ENCODE peak calls at places on chromosomes 7 and 10, in eight cellular contexts. One of them, this sample, is unnamed.

GRCh38 chr10:87847550-87847949 is 15.8 kb downstream of the KLLN start:
- DNase-seq in HFFc6: no peak
- DNase-seq in fibroblast of mammary gland: peak
- DNase-seq in progenitor cell of endocrine pancreas: no peak
- DNase-seq in GM13977: no peak
- DNase-seq in IMR-90: peak
- DNase-seq in right lobe of liver: no peak
- DNase-seq in tibial artery: no peak
- DNase-seq in this sample: no peak

GRCh38 chr10:115503546-115503945 is 410.4 kb downstream of the ATRNL1 start:
- DNase-seq in HFFc6: no peak
- DNase-seq in fibroblast of mammary gland: peak
- DNase-seq in progenitor cell of endocrine pancreas: no peak
- DNase-seq in GM13977: no peak
- DNase-seq in IMR-90: no peak
- DNase-seq in right lobe of liver: no peak
- DNase-seq in tibial artery: no peak
- DNase-seq in this sample: no peak

GRCh38 chr7:112511451-112512220 is 30.8 kb downstream of the LSMEM1 start:
- DNase-seq in HFFc6: no peak
- DNase-seq in fibroblast of mammary gland: no peak
- DNase-seq in progenitor cell of endocrine pancreas: no peak
- DNase-seq in GM13977: no peak
- DNase-seq in IMR-90: no peak
- DNase-seq in right lobe of liver: no peak
- DNase-seq in tibial artery: no peak
- DNase-seq in this sample: no peak

GRCh38 chr7:47803846-47804245 is 144.4 kb downstream of the PKD1L1 start:
- DNase-seq in HFFc6: no peak
- DNase-seq in fibroblast of mammary gland: no peak
- DNase-seq in progenitor cell of endocrine pancreas: no peak
- DNase-seq in GM13977: peak
- DNase-seq in IMR-90: no peak
- DNase-seq in right lobe of liver: no peak
- DNase-seq in tibial artery: no peak
- DNase-seq in this sample: no peak

GRCh38 chr10:130425881-130426435 is 289.8 kb downstream of the GLRX3 start:
- DNase-seq in HFFc6: no peak
- DNase-seq in fibroblast of mammary gland: no peak
- DNase-seq in progenitor cell of endocrine pancreas: no peak
- DNase-seq in GM13977: no peak
- DNase-seq in IMR-90: no peak
- DNase-seq in right lobe of liver: no peak
- DNase-seq in tibial artery: no peak
- DNase-seq in this sample: no peak

GRCh38 chr10:62647375-62648092 is 157.0 kb upstream of the ADO start:
- DNase-seq in HFFc6: no peak
- DNase-seq in fibroblast of mammary gland: no peak
- DNase-seq in progenitor cell of endocrine pancreas: no peak
- DNase-seq in GM13977: no peak
- DNase-seq in IMR-90: no peak
- DNase-seq in right lobe of liver: no peak
- DNase-seq in tibial artery: no peak
- DNase-seq in this sample: no peak

GRCh38 chr7:141754939-141755338 is 9.0 kb upstream of the TAS2R3 start:
- DNase-seq in HFFc6: peak
- DNase-seq in fibroblast of mammary gland: peak
- DNase-seq in progenitor cell of endocrine pancreas: no peak
- DNase-seq in GM13977: no peak
- DNase-seq in IMR-90: no peak
- DNase-seq in right lobe of liver: no peak
- DNase-seq in tibial artery: no peak
- DNase-seq in this sample: no peak

GRCh38 chr7:142583424-142583823 is 165.8 kb upstream of the PRSS1 start:
- DNase-seq in HFFc6: peak
- DNase-seq in fibroblast of mammary gland: peak
- DNase-seq in progenitor cell of endocrine pancreas: no peak
- DNase-seq in GM13977: peak
- DNase-seq in IMR-90: peak
- DNase-seq in right lobe of liver: no peak
- DNase-seq in tibial artery: no peak
- DNase-seq in this sample: no peak

GRCh38 chr7:99106411-99106810 is 37.5 kb downstream of the SMURF1 start:
- DNase-seq in HFFc6: no peak
- DNase-seq in fibroblast of mammary gland: no peak
- DNase-seq in progenitor cell of endocrine pancreas: no peak
- DNase-seq in GM13977: no peak
- DNase-seq in IMR-90: no peak
- DNase-seq in right lobe of liver: no peak
- DNase-seq in tibial artery: no peak
- DNase-seq in this sample: no peak

GRCh38 chr10:86401588-86402282 is 35.1 kb upstream of the GRID1 start:
- DNase-seq in HFFc6: no peak
- DNase-seq in fibroblast of mammary gland: no peak
- DNase-seq in progenitor cell of endocrine pancreas: no peak
- DNase-seq in GM13977: no peak
- DNase-seq in IMR-90: no peak
- DNase-seq in right lobe of liver: peak
- DNase-seq in tibial artery: no peak
- DNase-seq in this sample: no peak

GRCh38 chr10:30467939-30468338 is 34.0 kb downstream of the MAP3K8 start:
- DNase-seq in HFFc6: no peak
- DNase-seq in fibroblast of mammary gland: no peak
- DNase-seq in progenitor cell of endocrine pancreas: no peak
- DNase-seq in GM13977: peak
- DNase-seq in IMR-90: no peak
- DNase-seq in right lobe of liver: no peak
- DNase-seq in tibial artery: no peak
- DNase-seq in this sample: no peak

GRCh38 chr7:156544199-156544598 is 96.4 kb upstream of the RNF32 start:
- DNase-seq in HFFc6: no peak
- DNase-seq in fibroblast of mammary gland: no peak
- DNase-seq in progenitor cell of endocrine pancreas: no peak
- DNase-seq in GM13977: no peak
- DNase-seq in IMR-90: no peak
- DNase-seq in right lobe of liver: no peak
- DNase-seq in tibial artery: no peak
- DNase-seq in this sample: no peak

GRCh38 chr7:156545989-156546388 is 94.6 kb upstream of the RNF32 start:
- DNase-seq in HFFc6: no peak
- DNase-seq in fibroblast of mammary gland: no peak
- DNase-seq in progenitor cell of endocrine pancreas: no peak
- DNase-seq in GM13977: no peak
- DNase-seq in IMR-90: no peak
- DNase-seq in right lobe of liver: no peak
- DNase-seq in tibial artery: no peak
- DNase-seq in this sample: no peak

GRCh38 chr7:156543699-156544098 is 96.9 kb upstream of the RNF32 start:
- DNase-seq in HFFc6: no peak
- DNase-seq in fibroblast of mammary gland: no peak
- DNase-seq in progenitor cell of endocrine pancreas: no peak
- DNase-seq in GM13977: no peak
- DNase-seq in IMR-90: no peak
- DNase-seq in right lobe of liver: no peak
- DNase-seq in tibial artery: no peak
- DNase-seq in this sample: no peak

GRCh38 chr7:156547884-156548561 is 92.6 kb upstream of the RNF32 start:
- DNase-seq in HFFc6: no peak
- DNase-seq in fibroblast of mammary gland: no peak
- DNase-seq in progenitor cell of endocrine pancreas: no peak
- DNase-seq in GM13977: peak
- DNase-seq in IMR-90: no peak
- DNase-seq in right lobe of liver: no peak
- DNase-seq in tibial artery: no peak
- DNase-seq in this sample: no peak

DNA sequence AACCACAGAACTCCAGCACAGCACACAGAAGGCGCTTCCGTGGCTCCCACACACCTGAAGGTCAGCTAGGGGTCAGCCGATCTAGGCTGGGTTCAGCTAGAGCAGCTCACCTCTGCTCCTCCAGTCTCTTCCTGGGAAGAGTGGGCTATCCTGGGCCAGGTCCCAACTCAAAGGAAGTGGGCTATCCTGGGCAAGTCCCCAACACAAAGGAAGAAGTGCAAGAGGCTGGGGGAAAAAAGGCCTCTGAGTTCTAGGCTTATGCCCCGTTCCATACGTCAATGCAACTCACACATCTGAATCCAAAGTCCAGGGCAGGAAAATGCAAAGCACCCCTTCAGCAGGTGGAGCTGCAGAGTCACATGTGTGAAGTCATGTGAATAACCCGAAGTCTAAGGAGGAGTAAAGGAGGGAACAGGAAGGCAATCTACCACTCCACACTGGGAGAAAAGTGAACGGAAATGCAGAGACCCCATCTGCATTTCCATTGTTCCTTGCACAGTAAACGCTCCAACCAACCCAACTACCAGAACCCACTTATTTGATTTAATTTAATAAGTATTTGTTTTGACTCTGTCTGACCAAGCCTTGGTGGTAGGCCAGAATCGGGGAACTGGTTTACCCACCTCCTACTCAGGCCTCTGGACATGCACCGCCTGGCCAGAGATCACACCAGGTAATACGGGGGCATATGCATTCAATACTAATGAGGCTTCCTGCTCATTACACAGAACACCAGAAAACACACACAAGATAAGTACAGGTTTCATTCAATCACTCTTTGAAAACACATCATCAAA is 95.5 kb upstream of the RNF32 start:
- DNase-seq in HFFc6: no peak
- DNase-seq in fibroblast of mammary gland: no peak
- DNase-seq in progenitor cell of endocrine pancreas: no peak
- DNase-seq in GM13977: no peak
- DNase-seq in IMR-90: no peak
- DNase-seq in right lobe of liver: no peak
- DNase-seq in tibial artery: no peak
- DNase-seq in this sample: no peak
- TF ChIP-seq CTCF in HFFc6: no peak
- TF ChIP-seq CTCF in fibroblast of mammary gland: no peak
- TF ChIP-seq CTCF in progenitor cell of endocrine pancreas: no peak
- TF ChIP-seq CTCF in GM13977: no peak
- TF ChIP-seq CTCF in IMR-90: no peak
- TF ChIP-seq CTCF in right lobe of liver: no peak
- TF ChIP-seq CTCF in tibial artery: no peak
- TF ChIP-seq CTCF in this sample: peak

GRCh38 chr10:71259815-71260501 is 47.6 kb downstream of the UNC5B start:
- DNase-seq in HFFc6: no peak
- DNase-seq in fibroblast of mammary gland: no peak
- DNase-seq in progenitor cell of endocrine pancreas: no peak
- DNase-seq in GM13977: no peak
- DNase-seq in IMR-90: no peak
- DNase-seq in right lobe of liver: no peak
- DNase-seq in tibial artery: no peak
- DNase-seq in this sample: no peak
- TF ChIP-seq CTCF in HFFc6: peak
- TF ChIP-seq CTCF in fibroblast of mammary gland: no peak
- TF ChIP-seq CTCF in progenitor cell of endocrine pancreas: no peak
- TF ChIP-seq CTCF in GM13977: no peak
- TF ChIP-seq CTCF in IMR-90: no peak
- TF ChIP-seq CTCF in right lobe of liver: no peak
- TF ChIP-seq CTCF in tibial artery: no peak
- TF ChIP-seq CTCF in this sample: peak

GRCh38 chr7:149027560-149028345 is 552 bp downstream of the PDIA4 start:
- DNase-seq in HFFc6: peak
- DNase-seq in fibroblast of mammary gland: peak
- DNase-seq in progenitor cell of endocrine pancreas: no peak
- DNase-seq in GM13977: no peak
- DNase-seq in IMR-90: peak
- DNase-seq in right lobe of liver: no peak
- DNase-seq in tibial artery: peak
- DNase-seq in this sample: no peak

GRCh38 chr7:149031353-149031910 is 3.1 kb upstream of the PDIA4 start:
- DNase-seq in HFFc6: no peak
- DNase-seq in fibroblast of mammary gland: no peak
- DNase-seq in progenitor cell of endocrine pancreas: no peak
- DNase-seq in GM13977: no peak
- DNase-seq in IMR-90: no peak
- DNase-seq in right lobe of liver: no peak
- DNase-seq in tibial artery: no peak
- DNase-seq in this sample: no peak

GRCh38 chr7:149023662-149024061 is 4.6 kb downstream of the PDIA4 start:
- DNase-seq in HFFc6: no peak
- DNase-seq in fibroblast of mammary gland: no peak
- DNase-seq in progenitor cell of endocrine pancreas: no peak
- DNase-seq in GM13977: no peak
- DNase-seq in IMR-90: no peak
- DNase-seq in right lobe of liver: no peak
- DNase-seq in tibial artery: no peak
- DNase-seq in this sample: no peak

GRCh38 chr7:149027055-149027454 is 1.2 kb downstream of the PDIA4 start:
- DNase-seq in HFFc6: no peak
- DNase-seq in fibroblast of mammary gland: no peak
- DNase-seq in progenitor cell of endocrine pancreas: no peak
- DNase-seq in GM13977: peak
- DNase-seq in IMR-90: no peak
- DNase-seq in right lobe of liver: no peak
- DNase-seq in tibial artery: no peak
- DNase-seq in this sample: no peak

GRCh38 chr7:149028346-149029109 is at the start of gene PDIA4:
- DNase-seq in HFFc6: peak
- DNase-seq in fibroblast of mammary gland: peak
- DNase-seq in progenitor cell of endocrine pancreas: peak
- DNase-seq in GM13977: peak
- DNase-seq in IMR-90: peak
- DNase-seq in right lobe of liver: peak
- DNase-seq in tibial artery: peak
- DNase-seq in this sample: peak
- TF ChIP-seq CTCF in HFFc6: peak
- TF ChIP-seq CTCF in fibroblast of mammary gland: no peak
- TF ChIP-seq CTCF in progenitor cell of endocrine pancreas: peak
- TF ChIP-seq CTCF in GM13977: no peak
- TF ChIP-seq CTCF in IMR-90: peak
- TF ChIP-seq CTCF in right lobe of liver: no peak
- TF ChIP-seq CTCF in tibial artery: peak
- TF ChIP-seq CTCF in this sample: no peak

DNA sequence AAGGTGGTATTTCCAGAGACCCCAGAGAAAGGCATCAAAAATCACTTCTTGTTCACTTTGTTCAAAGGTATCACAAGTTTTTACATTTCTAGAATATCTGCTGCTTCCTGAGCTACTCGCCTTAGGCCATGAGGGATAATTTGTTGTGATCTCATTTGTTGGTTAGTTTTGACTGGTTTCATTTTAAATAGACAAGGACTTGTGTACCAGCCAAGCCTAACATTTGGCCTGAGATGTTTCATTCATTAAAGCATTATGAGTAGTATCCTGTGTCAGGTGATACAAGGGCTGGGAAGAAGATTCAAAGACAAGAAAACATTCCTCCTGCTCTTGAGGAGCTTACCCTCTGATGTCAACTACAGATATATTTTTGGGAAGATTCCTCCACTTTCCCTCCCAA is 170.3 kb upstream of the FAM171A1 start:
- DNase-seq in HFFc6: no peak
- DNase-seq in fibroblast of mammary gland: peak
- DNase-seq in progenitor cell of endocrine pancreas: no peak
- DNase-seq in GM13977: no peak
- DNase-seq in IMR-90: no peak
- DNase-seq in right lobe of liver: no peak
- DNase-seq in tibial artery: no peak
- DNase-seq in this sample: no peak
- TF ChIP-seq CTCF in HFFc6: no peak
- TF ChIP-seq CTCF in fibroblast of mammary gland: no peak
- TF ChIP-seq CTCF in progenitor cell of endocrine pancreas: no peak
- TF ChIP-seq CTCF in GM13977: no peak
- TF ChIP-seq CTCF in IMR-90: no peak
- TF ChIP-seq CTCF in right lobe of liver: no peak
- TF ChIP-seq CTCF in tibial artery: no peak
- TF ChIP-seq CTCF in this sample: no peak

This sample was measured in D721Med.